ENCODE peak calls at places on chromosomes 5 and 9, in four cellular contexts. One of them, this sample, is unnamed.
A peak's percentile ranks its signal among the peaks of the same experiment; 100 is the strongest.

GRCh38 chr9:131072871-131073237 is 23.5 kb upstream of the AIF1L start:
- DNase-seq in HFF-Myc: no peak
- DNase-seq in cardiac muscle cell: no peak
- DNase-seq in left ventricle myocardium superior: no peak
- DNase-seq in this sample: no peak

GRCh38 chr9:94927048-94927761 is 200.7 kb downstream of the AOPEP start:
- DNase-seq in HFF-Myc: no peak
- DNase-seq in cardiac muscle cell: no peak
- DNase-seq in left ventricle myocardium superior: no peak
- DNase-seq in this sample: no peak

GRCh38 chr9:21801683-21802417 is 586 bp upstream of the MTAP start:
- DNase-seq in HFF-Myc: peak; percentile 45
- DNase-seq in cardiac muscle cell: peak; percentile 90
- DNase-seq in left ventricle myocardium superior: peak; percentile 83
- DNase-seq in this sample: peak; percentile 76

GRCh38 chr5:41796061-41796460 is 74.2 kb downstream of the OXCT1 start:
- DNase-seq in HFF-Myc: no peak
- DNase-seq in cardiac muscle cell: no peak
- DNase-seq in left ventricle myocardium superior: no peak
- DNase-seq in this sample: no peak

GRCh38 chr9:34562136-34562745 is 27.3 kb downstream of the CNTFR start:
- DNase-seq in HFF-Myc: no peak
- DNase-seq in cardiac muscle cell: no peak
- DNase-seq in left ventricle myocardium superior: no peak
- DNase-seq in this sample: peak; percentile 35

GRCh38 chr5:1176473-1177391 is 24.7 kb upstream of the SLC6A19 start:
- DNase-seq in HFF-Myc: no peak
- DNase-seq in cardiac muscle cell: no peak
- DNase-seq in left ventricle myocardium superior: peak; percentile 21
- DNase-seq in this sample: peak; percentile 57

GRCh38 chr5:2989517-2989916 is 238.0 kb upstream of the IRX2 start:
- DNase-seq in HFF-Myc: no peak
- DNase-seq in cardiac muscle cell: no peak
- DNase-seq in left ventricle myocardium superior: no peak
- DNase-seq in this sample: no peak

GRCh38 chr5:148809781-148810524 is 16.5 kb upstream of the ADRB2 start:
- DNase-seq in HFF-Myc: no peak
- DNase-seq in cardiac muscle cell: no peak
- DNase-seq in left ventricle myocardium superior: no peak
- DNase-seq in this sample: no peak

GRCh38 chr5:113087994-113088519 is 111.5 kb downstream of the DCP2 start:
- DNase-seq in HFF-Myc: no peak
- DNase-seq in cardiac muscle cell: peak; percentile 77
- DNase-seq in left ventricle myocardium superior: no peak
- DNase-seq in this sample: no peak

GRCh38 chr5:155293605-155294178 is 280.1 kb downstream of the KIF4B start:
- DNase-seq in HFF-Myc: no peak
- DNase-seq in cardiac muscle cell: no peak
- DNase-seq in left ventricle myocardium superior: no peak
- DNase-seq in this sample: no peak

GRCh38 chr9:37706290-37706689 is 47.3 kb upstream of the TRMT10B start:
- DNase-seq in HFF-Myc: no peak
- DNase-seq in cardiac muscle cell: no peak
- DNase-seq in left ventricle myocardium superior: no peak
- DNase-seq in this sample: no peak

GRCh38 chr5:173802670-173803165 is 85.4 kb upstream of the CPEB4 start:
- DNase-seq in HFF-Myc: no peak
- DNase-seq in cardiac muscle cell: peak; percentile 82
- DNase-seq in left ventricle myocardium superior: peak; percentile 59
- DNase-seq in this sample: no peak

GRCh38 chr5:140292212-140293040 is 10.5 kb downstream of the PFDN1 start:
- DNase-seq in HFF-Myc: no peak
- DNase-seq in cardiac muscle cell: no peak
- DNase-seq in left ventricle myocardium superior: no peak
- DNase-seq in this sample: no peak

GRCh38 chr5:134135091-134135655 is 20.7 kb downstream of the TCF7 start:
- DNase-seq in HFF-Myc: no peak
- DNase-seq in cardiac muscle cell: no peak
- DNase-seq in left ventricle myocardium superior: no peak
- DNase-seq in this sample: no peak

GRCh38 chr9:138022121-138022741 is 144.6 kb downstream of the CACNA1B start:
- DNase-seq in HFF-Myc: no peak
- DNase-seq in cardiac muscle cell: peak; percentile 2
- DNase-seq in left ventricle myocardium superior: no peak
- DNase-seq in this sample: no peak

GRCh38 chr9:76530458-76531100 is 71.6 kb downstream of the GCNT1 start:
- DNase-seq in HFF-Myc: no peak
- DNase-seq in cardiac muscle cell: peak; percentile 48
- DNase-seq in left ventricle myocardium superior: no peak
- DNase-seq in this sample: no peak

GRCh38 chr5:149175346-149176113 is 34.2 kb downstream of the ABLIM3 start:
- DNase-seq in HFF-Myc: no peak
- DNase-seq in cardiac muscle cell: peak; percentile 43
- DNase-seq in left ventricle myocardium superior: peak; percentile 90
- DNase-seq in this sample: no peak

GRCh38 chr5:145568581-145568980 is 266.6 kb downstream of the PRELID2 start:
- DNase-seq in HFF-Myc: peak; percentile 6
- DNase-seq in cardiac muscle cell: no peak
- DNase-seq in left ventricle myocardium superior: no peak
- DNase-seq in this sample: no peak

GRCh38 chr9:87678650-87679355 is 47.1 kb upstream of the CTSL start:
- DNase-seq in HFF-Myc: peak; percentile 47
- DNase-seq in cardiac muscle cell: peak; percentile 87
- DNase-seq in left ventricle myocardium superior: no peak
- DNase-seq in this sample: peak; percentile 71

GRCh38 chr9:88808019-88808656 is 183.1 kb upstream of the S1PR3 start:
- DNase-seq in HFF-Myc: no peak
- DNase-seq in cardiac muscle cell: peak; percentile 55
- DNase-seq in left ventricle myocardium superior: no peak
- DNase-seq in this sample: no peak

GRCh38 chr9:69431203-69431602 is 106.2 kb downstream of the ENTREP1 start:
- DNase-seq in HFF-Myc: no peak
- DNase-seq in cardiac muscle cell: no peak
- DNase-seq in left ventricle myocardium superior: no peak
- DNase-seq in this sample: no peak

GRCh38 chr9:107585465-107585864 is 95.9 kb upstream of the KLF4 start:
- DNase-seq in HFF-Myc: no peak
- DNase-seq in cardiac muscle cell: no peak
- DNase-seq in left ventricle myocardium superior: no peak
- DNase-seq in this sample: no peak